ENCODE peak calls at places on chromosomes 4 and X, in ten cellular contexts. Z is WERI-Rb-1, M is fibroblast of mammary gland, J is esophagus muscularis mucosa, N is B cell, E is GM10248, K is Peyer's patch, G is psoas muscle, L is cardiac muscle cell, Y is left ventricle myocardium inferior. B is an unnamed sample.

GRCh38 chrX:1170243-1170642 is 42.2 kb downstream of the CRLF2 start:
- DNase-seq in Z (no peak), M (no peak), J (peak; percentile 60), N (no peak), E (no peak), K (no peak), G (no peak), L (no peak), Y (no peak), B (no peak)

GRCh38 chr4:107685740-107686139 is 34.3 kb downstream of the PAPSS1 start:
- DNase-seq in Z (no peak), M (no peak), J (no peak), N (no peak), E (no peak), K (no peak), G (no peak), L (no peak), Y (no peak), B (no peak)

GRCh38 chrX:14529288-14529989 is at the start of gene GLRA2:
- DNase-seq in Z (no peak), M (peak; percentile 10), J (no peak), N (no peak), E (no peak), K (no peak), G (no peak), L (peak; percentile 6), Y (no peak), B (no peak)

GRCh38 chr4:27789768-27790167 is 929.1 kb downstream of the STIM2 start:
- DNase-seq in Z (no peak), M (peak; percentile 35), J (no peak), N (no peak), E (no peak), K (no peak), G (no peak), L (no peak), Y (no peak), B (no peak)

GRCh38 chr4:133162941-133163340 is 13.8 kb downstream of the PCDH10 start:
- DNase-seq in Z (no peak), M (no peak), J (no peak), N (no peak), E (no peak), K (no peak), G (no peak), L (no peak), Y (no peak), B (no peak)

GRCh38 chr4:18923496-18924161 is 902.1 kb upstream of the LCORL start:
- DNase-seq in Z (no peak), M (no peak), J (no peak), N (no peak), E (no peak), K (no peak), G (no peak), L (no peak), Y (no peak), B (no peak)

GRCh38 chrX:102976290-102976689 is 39.2 kb downstream of the RAB40AL start:
- DNase-seq in Z (no peak), M (peak; percentile 8), J (no peak), N (no peak), E (no peak), K (no peak), G (no peak), L (peak; percentile 10), Y (no peak), B (no peak)

GRCh38 chr4:133996431-133997121 is 205.0 kb downstream of the PABPC4L start:
- DNase-seq in Z (no peak), M (no peak), J (no peak), N (no peak), E (no peak), K (no peak), G (no peak), L (no peak), Y (no peak), B (no peak)

GRCh38 chr4:145679520-145679919 is 426 bp upstream of the C4orf51 start:
- DNase-seq in Z (peak; percentile 32), M (peak; percentile 93), J (no peak), N (no peak), E (no peak), K (no peak), G (peak; percentile 45), L (peak; percentile 43), Y (peak; percentile 24), B (peak; percentile 69)

GRCh38 chr4:135201081-135201480 is 999.5 kb upstream of the PABPC4L start:
- DNase-seq in Z (no peak), M (no peak), J (no peak), N (no peak), E (no peak), K (no peak), G (no peak), L (no peak), Y (no peak), B (no peak)

GRCh38 chrX:105618393-105619101 is 203.8 kb upstream of the NRK start:
- DNase-seq in Z (no peak), M (peak; percentile 14), J (no peak), N (no peak), E (no peak), K (no peak), G (no peak), L (no peak), Y (no peak), B (no peak)

GRCh38 chr4:128358231-128358902 is 70.8 kb upstream of the PGRMC2 start:
- DNase-seq in Z (no peak), M (peak; percentile 91), J (no peak), N (no peak), E (no peak), K (no peak), G (no peak), L (peak; percentile 78), Y (no peak), B (peak; percentile 91)

GRCh38 chr4:76308548-76308947 is 2.0 kb downstream of the STBD1 start:
- DNase-seq in Z (no peak), M (no peak), J (no peak), N (no peak), E (no peak), K (peak; percentile 72), G (peak; percentile 32), L (peak; percentile 50), Y (peak; percentile 74), B (no peak)

GRCh38 chrX:97685753-97686152 is 802.0 kb downstream of the RPA4 start:
- DNase-seq in Z (peak; percentile 45), M (peak; percentile 44), J (no peak), N (no peak), E (peak; percentile 20), K (no peak), G (no peak), L (peak; percentile 59), Y (no peak), B (no peak)

GRCh38 chr4:90211174-90211573 is 84.0 kb downstream of the CCSER1 start:
- DNase-seq in Z (no peak), M (no peak), J (no peak), N (no peak), E (no peak), K (no peak), G (no peak), L (no peak), Y (no peak), B (no peak)

GRCh38 chr4:90209922-90210321 is 82.7 kb downstream of the CCSER1 start:
- DNase-seq in Z (no peak), M (no peak), J (no peak), N (no peak), E (no peak), K (no peak), G (no peak), L (peak; percentile 6), Y (no peak), B (no peak)

GRCh38 chr4:90207887-90208454 is 80.8 kb downstream of the CCSER1 start:
- DNase-seq in Z (no peak), M (no peak), J (no peak), N (no peak), E (no peak), K (no peak), G (no peak), L (no peak), Y (no peak), B (no peak)
- TF ChIP-seq CTCF in Z (no peak), M (no peak), J (no peak), N (no peak), E (no peak), K (no peak), G (no peak), L (no peak), Y (no peak), B (no peak)

DNA sequence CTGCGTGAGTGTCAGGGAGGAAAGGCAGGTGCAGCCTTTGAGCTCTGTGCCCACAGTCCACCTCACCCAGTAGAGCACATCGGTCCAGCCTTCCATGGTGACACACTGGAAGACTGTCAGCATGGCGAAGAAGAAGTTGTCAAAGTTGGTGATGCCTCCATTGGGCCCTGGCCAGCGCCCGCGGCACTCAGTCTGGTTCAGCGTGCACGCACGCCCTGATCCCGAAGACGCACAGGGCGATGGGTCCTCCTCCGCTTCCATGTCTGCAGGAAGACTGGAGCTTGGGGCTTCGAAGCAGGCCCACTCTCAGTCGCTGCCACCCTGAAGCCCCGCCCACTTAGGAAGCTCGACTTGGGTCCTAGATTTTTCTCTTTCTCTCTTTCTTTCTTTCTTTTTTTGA is 5.0 kb downstream of the CACNA1F start:
- DNase-seq in Z (no peak), M (no peak), J (no peak), N (no peak), E (no peak), K (no peak), G (no peak), L (no peak), Y (no peak), B (no peak)
- TF ChIP-seq CTCF in Z (no peak), M (no peak), J (no peak), N (no peak), E (no peak), K (no peak), G (no peak), L (no peak), Y (no peak), B (no peak)

DNA sequence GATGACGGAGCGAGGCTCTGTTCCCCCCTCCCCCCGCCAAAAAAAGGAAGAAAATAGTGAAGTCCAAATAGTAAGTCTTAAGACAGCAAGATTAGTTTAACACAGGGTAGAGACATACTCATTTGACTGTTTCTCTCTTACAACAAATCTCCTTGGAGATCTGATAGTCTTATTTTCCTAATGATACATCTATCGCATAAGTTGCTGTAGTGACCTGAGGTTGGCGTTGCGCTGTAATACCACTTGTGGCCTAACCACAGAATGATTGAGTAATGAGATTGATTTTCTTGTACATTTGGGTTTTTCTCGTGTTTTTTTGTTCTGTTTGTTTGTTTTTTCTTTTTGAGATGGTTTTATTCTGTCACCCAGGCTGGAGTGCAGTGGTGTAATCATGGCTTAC is 27.2 kb downstream of the OCIAD1 start:
- DNase-seq in Z (no peak), M (peak; percentile 25), J (no peak), N (no peak), E (no peak), K (no peak), G (no peak), L (no peak), Y (no peak), B (no peak)
- TF ChIP-seq CTCF in Z (no peak), M (no peak), J (no peak), N (no peak), E (no peak), K (no peak), G (no peak), L (no peak), Y (no peak), B (no peak)

GRCh38 chr4:52535793-52536192 is 123.3 kb downstream of the USP46 start:
- DNase-seq in Z (no peak), M (no peak), J (peak; percentile 34), N (no peak), E (no peak), K (no peak), G (no peak), L (no peak), Y (no peak), B (no peak)

GRCh38 chr4:52529983-52530382 is 129.1 kb downstream of the USP46 start:
- DNase-seq in Z (no peak), M (no peak), J (peak; percentile 50), N (no peak), E (no peak), K (no peak), G (no peak), L (no peak), Y (no peak), B (no peak)
- TF ChIP-seq CTCF in Z (no peak), M (no peak), J (no peak), N (no peak), E (no peak), K (no peak), G (no peak), L (no peak), Y (no peak), B (no peak)

B was measured in AG09319.